ENCODE peak calls at places on chromosomes 5 and 9, in six cellular contexts. One of them, this sample, is unnamed.

GRCh38 chr5:179823937-179824744 is 3.4 kb downstream of the SQSTM1 start:
- DNase-seq in K562: no peak
- DNase-seq in H1: no peak
- DNase-seq in HepG2: no peak
- DNase-seq in GM12891: no peak
- DNase-seq in GM12878: no peak
- DNase-seq in this sample: no peak

GRCh38 chr9:132190966-132191365 is 29.1 kb downstream of the NTNG2 start:
- DNase-seq in K562: no peak
- DNase-seq in H1: no peak
- DNase-seq in HepG2: no peak
- DNase-seq in GM12891: no peak
- DNase-seq in GM12878: no peak
- DNase-seq in this sample: no peak

GRCh38 chr5:115415143-115415491 is 118.7 kb upstream of the CCDC112 start:
- DNase-seq in K562: no peak
- DNase-seq in H1: no peak
- DNase-seq in HepG2: peak
- DNase-seq in GM12891: no peak
- DNase-seq in GM12878: no peak
- DNase-seq in this sample: no peak

GRCh38 chr5:1028481-1029269 is 20.1 kb downstream of the NKD2 start:
- DNase-seq in K562: no peak
- DNase-seq in H1: no peak
- DNase-seq in HepG2: no peak
- DNase-seq in GM12891: no peak
- DNase-seq in GM12878: no peak
- DNase-seq in this sample: no peak

GRCh38 chr5:131382407-131383395 is 118.8 kb downstream of the CDC42SE2 start:
- DNase-seq in K562: peak
- DNase-seq in H1: peak
- DNase-seq in HepG2: peak
- DNase-seq in GM12891: no peak
- DNase-seq in GM12878: peak
- DNase-seq in this sample: no peak

GRCh38 chr9:124735121-124735520 is 36.0 kb downstream of the NR6A1 start:
- DNase-seq in K562: no peak
- DNase-seq in H1: no peak
- DNase-seq in HepG2: peak
- DNase-seq in GM12891: no peak
- DNase-seq in GM12878: no peak
- DNase-seq in this sample: no peak

GRCh38 chr9:110443146-110443877 is 105.6 kb upstream of the TXNDC8 start:
- DNase-seq in K562: no peak
- DNase-seq in H1: no peak
- DNase-seq in HepG2: peak
- DNase-seq in GM12891: no peak
- DNase-seq in GM12878: no peak
- DNase-seq in this sample: no peak

GRCh38 chr5:142145106-142145900 is 36.7 kb downstream of the NDFIP1 start:
- DNase-seq in K562: peak
- DNase-seq in H1: no peak
- DNase-seq in HepG2: peak
- DNase-seq in GM12891: peak
- DNase-seq in GM12878: peak
- DNase-seq in this sample: peak

GRCh38 chr9:15606667-15607472 is 54.0 kb downstream of the CCDC171 start:
- DNase-seq in K562: peak
- DNase-seq in H1: no peak
- DNase-seq in HepG2: peak
- DNase-seq in GM12891: no peak
- DNase-seq in GM12878: no peak
- DNase-seq in this sample: no peak

GRCh38 chr5:67283275-67283987 is 86.8 kb upstream of the CD180 start:
- DNase-seq in K562: no peak
- DNase-seq in H1: no peak
- DNase-seq in HepG2: peak
- DNase-seq in GM12891: no peak
- DNase-seq in GM12878: no peak
- DNase-seq in this sample: no peak

GRCh38 chr9:88433583-88434240 is 45.5 kb downstream of the SPIN1 start:
- DNase-seq in K562: peak
- DNase-seq in H1: no peak
- DNase-seq in HepG2: no peak
- DNase-seq in GM12891: no peak
- DNase-seq in GM12878: no peak
- DNase-seq in this sample: no peak

DNA sequence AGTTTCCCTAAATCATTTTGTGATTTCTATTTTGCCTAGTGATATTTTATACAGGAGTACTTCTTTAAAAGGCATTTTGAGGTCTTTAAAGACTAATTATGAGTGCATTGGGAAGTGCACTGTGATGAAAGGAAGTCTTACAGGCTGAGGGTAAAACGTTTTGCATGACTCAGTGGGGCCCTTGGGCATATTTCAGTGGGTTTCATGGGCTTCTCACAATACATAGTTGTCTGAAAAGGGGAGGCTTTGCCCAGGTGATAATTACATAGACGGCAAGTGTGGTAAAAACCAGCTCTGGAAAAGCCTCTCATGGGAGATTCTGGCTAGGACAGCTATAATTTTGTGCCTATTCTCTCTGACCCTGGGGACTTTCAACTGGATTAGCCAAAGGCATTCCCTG is 387.2 kb downstream of the ARHGEF28 start:
- DNase-seq in K562: no peak
- DNase-seq in H1: no peak
- DNase-seq in HepG2: no peak
- DNase-seq in GM12891: no peak
- DNase-seq in GM12878: no peak
- DNase-seq in this sample: no peak
- TF ChIP-seq TAF1 in K562: no peak
- TF ChIP-seq TAF1 in H1: no peak
- TF ChIP-seq TAF1 in HepG2: no peak
- TF ChIP-seq TAF1 in GM12891: no peak
- TF ChIP-seq TAF1 in GM12878: no peak
- TF ChIP-seq TAF1 in this sample: no peak

GRCh38 chr9:129383005-129383414 is 204.9 kb upstream of the IER5L start:
- DNase-seq in K562: no peak
- DNase-seq in H1: no peak
- DNase-seq in HepG2: no peak
- DNase-seq in GM12891: no peak
- DNase-seq in GM12878: no peak
- DNase-seq in this sample: no peak
- TF ChIP-seq POLR2A in K562: no peak
- TF ChIP-seq POLR2A in H1: no peak
- TF ChIP-seq POLR2A in HepG2: no peak
- TF ChIP-seq POLR2A in GM12891: no peak
- TF ChIP-seq POLR2A in GM12878: no peak
- TF ChIP-seq POLR2A in this sample: no peak

GRCh38 chr5:57441557-57441956 is 41.1 kb downstream of the ACTBL2 start:
- DNase-seq in K562: peak
- DNase-seq in H1: no peak
- DNase-seq in HepG2: no peak
- DNase-seq in GM12891: no peak
- DNase-seq in GM12878: no peak
- DNase-seq in this sample: no peak

GRCh38 chr5:57439601-57440000 is 43.0 kb downstream of the ACTBL2 start:
- DNase-seq in K562: no peak
- DNase-seq in H1: no peak
- DNase-seq in HepG2: no peak
- DNase-seq in GM12891: no peak
- DNase-seq in GM12878: no peak
- DNase-seq in this sample: no peak

GRCh38 chr5:57445006-57445714 is 37.5 kb downstream of the ACTBL2 start:
- DNase-seq in K562: no peak
- DNase-seq in H1: no peak
- DNase-seq in HepG2: no peak
- DNase-seq in GM12891: no peak
- DNase-seq in GM12878: no peak
- DNase-seq in this sample: no peak

GRCh38 chr5:57445715-57446037 is 36.9 kb downstream of the ACTBL2 start:
- DNase-seq in K562: no peak
- DNase-seq in H1: no peak
- DNase-seq in HepG2: no peak
- DNase-seq in GM12891: no peak
- DNase-seq in GM12878: no peak
- DNase-seq in this sample: no peak

DNA sequence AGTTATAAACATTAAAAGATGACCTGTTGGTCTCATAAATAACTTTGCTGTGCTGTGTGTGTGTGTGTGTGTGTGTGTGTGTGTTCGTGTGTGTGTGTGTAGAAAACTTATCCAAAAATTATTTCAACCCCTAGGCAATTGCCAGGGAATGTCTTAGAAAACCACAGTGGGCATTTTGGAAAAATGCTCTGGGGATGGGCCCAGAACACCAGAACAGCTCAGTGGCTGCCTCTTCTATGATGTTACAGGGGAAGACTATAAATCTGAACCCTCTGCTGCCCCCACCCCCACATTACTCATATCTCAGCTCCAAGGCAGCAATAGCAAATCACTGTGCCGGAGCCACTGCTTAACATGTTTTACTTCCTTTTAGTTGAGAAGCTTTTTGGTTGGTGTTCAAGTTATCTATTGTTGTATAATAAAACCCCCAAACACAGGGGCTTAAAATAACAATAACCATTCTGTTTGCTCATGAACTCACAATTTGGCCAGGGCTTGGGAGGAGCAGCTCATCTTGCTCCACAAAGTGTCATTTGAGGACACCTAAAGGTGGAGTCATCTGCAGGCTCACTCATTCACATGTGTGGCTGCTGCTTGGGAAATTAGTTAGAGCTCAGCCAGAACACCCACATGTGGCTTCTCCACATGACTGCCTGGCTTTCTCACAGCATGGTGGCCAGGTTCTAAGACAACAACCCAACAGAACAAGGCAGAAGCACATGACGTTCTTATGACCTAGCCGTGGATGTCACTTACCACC is 40.4 kb downstream of the ACTBL2 start:
- DNase-seq in K562: peak
- DNase-seq in H1: no peak
- DNase-seq in HepG2: no peak
- DNase-seq in GM12891: no peak
- DNase-seq in GM12878: no peak
- DNase-seq in this sample: no peak
- TF ChIP-seq POLR2AphosphoS5 in K562: no peak
- TF ChIP-seq POLR2AphosphoS5 in H1: no peak
- TF ChIP-seq POLR2AphosphoS5 in HepG2: no peak
- TF ChIP-seq POLR2AphosphoS5 in GM12891: no peak
- TF ChIP-seq POLR2AphosphoS5 in GM12878: no peak
- TF ChIP-seq POLR2AphosphoS5 in this sample: no peak

DNA sequence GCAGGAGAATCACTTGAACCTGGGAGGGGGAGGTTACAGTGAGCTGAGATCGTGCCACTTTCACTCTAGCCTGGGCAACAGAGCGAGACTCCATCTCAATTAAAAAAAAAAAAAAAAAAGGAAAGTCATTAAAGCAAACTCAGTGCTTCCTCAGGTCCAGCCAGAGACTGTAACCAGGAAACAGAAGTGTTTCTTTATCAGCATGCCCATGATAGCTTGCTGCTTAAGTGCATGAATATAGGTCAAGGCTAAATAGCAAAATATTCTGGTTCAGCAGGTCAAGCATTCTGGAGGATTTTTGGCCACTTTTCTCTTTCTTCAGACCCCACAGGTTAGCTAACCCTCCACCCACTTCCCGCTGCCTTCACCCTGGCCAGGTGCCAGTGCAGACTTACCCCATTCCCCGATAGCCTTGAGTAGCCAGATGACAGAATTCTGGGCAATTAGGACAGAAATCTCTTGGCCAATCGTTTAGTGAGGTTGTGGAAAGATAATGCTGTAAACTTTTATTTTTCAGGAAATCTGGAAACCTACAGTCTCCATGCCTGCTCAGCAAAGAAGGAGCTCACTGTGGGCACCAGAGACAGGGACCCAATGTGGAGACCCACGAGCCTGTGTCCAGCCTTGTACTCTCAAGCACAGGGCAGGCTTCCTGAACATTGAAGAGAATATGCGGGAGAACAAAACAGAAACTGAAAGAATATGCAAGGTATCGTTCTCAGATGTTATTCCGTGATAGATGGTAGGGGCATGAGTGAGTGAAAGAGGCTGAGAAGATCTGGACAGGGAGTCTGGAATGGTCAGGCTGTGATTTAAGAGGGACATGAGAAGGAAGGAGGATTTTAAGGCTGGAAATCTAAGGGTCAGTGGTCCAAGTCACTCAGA is 4.2 kb upstream of the UGT3A2 start:
- DNase-seq in K562: no peak
- DNase-seq in H1: no peak
- DNase-seq in HepG2: no peak
- DNase-seq in GM12891: no peak
- DNase-seq in GM12878: no peak
- DNase-seq in this sample: no peak
- TF ChIP-seq TAF1 in K562: no peak
- TF ChIP-seq TAF1 in H1: no peak
- TF ChIP-seq TAF1 in HepG2: no peak
- TF ChIP-seq TAF1 in GM12891: no peak
- TF ChIP-seq TAF1 in GM12878: no peak
- TF ChIP-seq TAF1 in this sample: no peak

GRCh38 chr5:172850454-172850797 is 16.4 kb downstream of the ERGIC1 start:
- DNase-seq in K562: no peak
- DNase-seq in H1: no peak
- DNase-seq in HepG2: no peak
- DNase-seq in GM12891: no peak
- DNase-seq in GM12878: no peak
- DNase-seq in this sample: no peak

GRCh38 chr5:172854958-172855357 is 20.9 kb downstream of the ERGIC1 start:
- DNase-seq in K562: no peak
- DNase-seq in H1: no peak
- DNase-seq in HepG2: no peak
- DNase-seq in GM12891: no peak
- DNase-seq in GM12878: no peak
- DNase-seq in this sample: no peak

GRCh38 chr5:172853355-172853975 is 19.4 kb downstream of the ERGIC1 start:
- DNase-seq in K562: no peak
- DNase-seq in H1: no peak
- DNase-seq in HepG2: no peak
- DNase-seq in GM12891: no peak
- DNase-seq in GM12878: no peak
- DNase-seq in this sample: no peak

GRCh38 chr5:172854451-172854871 is 20.4 kb downstream of the ERGIC1 start:
- DNase-seq in K562: no peak
- DNase-seq in H1: no peak
- DNase-seq in HepG2: no peak
- DNase-seq in GM12891: no peak
- DNase-seq in GM12878: no peak
- DNase-seq in this sample: no peak

GRCh38 chr5:172852490-172853354 is 18.7 kb downstream of the ERGIC1 start:
- DNase-seq in K562: no peak
- DNase-seq in H1: no peak
- DNase-seq in HepG2: peak
- DNase-seq in GM12891: no peak
- DNase-seq in GM12878: no peak
- DNase-seq in this sample: no peak
- TF ChIP-seq POLR2A in K562: no peak
- TF ChIP-seq POLR2A in H1: no peak
- TF ChIP-seq POLR2A in HepG2: no peak
- TF ChIP-seq POLR2A in GM12891: no peak
- TF ChIP-seq POLR2A in GM12878: no peak
- TF ChIP-seq POLR2A in this sample: no peak

GRCh38 chr9:86098793-86099694 is at the start of gene GOLM1:
- DNase-seq in K562: peak
- DNase-seq in H1: no peak
- DNase-seq in HepG2: no peak
- DNase-seq in GM12891: peak
- DNase-seq in GM12878: no peak
- DNase-seq in this sample: peak
- TF ChIP-seq POLR2AphosphoS5 in K562: no peak
- TF ChIP-seq POLR2AphosphoS5 in H1: no peak
- TF ChIP-seq POLR2AphosphoS5 in HepG2: no peak
- TF ChIP-seq POLR2AphosphoS5 in GM12891: no peak
- TF ChIP-seq POLR2AphosphoS5 in GM12878: no peak
- TF ChIP-seq POLR2AphosphoS5 in this sample: no peak

This sample was measured in GM12892.